ENCODE peak calls at places on chromosome 1, in ten cellular contexts. G is stomach, I is GM23338, T is lung, L is thoracic aorta, F is SK-N-SH, B is mammary epithelial cell, A is kidney, X is adrenal gland, M is psoas muscle. C is an unnamed sample. For H3K36me3, the result is how much of the 10 kb centered on the place peaks cover.

GRCh38 chr1:46137901-46138300 is 5.5 kb upstream of the PIK3R3 start:
- DNase-seq in M (no peak), B (no peak), T (no peak), F (no peak), G (no peak), L (no peak), I (no peak), X (no peak), A (no peak), C (no peak)

GRCh38 chr1:3518256-3518655 is 63.8 kb downstream of the ARHGEF16 start:
- DNase-seq in A (no peak), F (no peak), I (peak), T (no peak), G (no peak), M (no peak), X (no peak), L (no peak), B (no peak), C (no peak)

GRCh38 chr1:220217383-220217988 is 54.8 kb downstream of the RAB3GAP2 start:
- DNase-seq in G (no peak), F (no peak), I (peak), A (no peak), T (no peak), X (no peak), M (no peak), B (no peak), L (no peak), C (no peak)

GRCh38 chr1:70966018-70966638 is 81.5 kb downstream of the PTGER3 start:
- DNase-seq in L (no peak), F (no peak), I (peak), X (no peak), G (no peak), T (no peak), A (no peak), B (peak), M (no peak), C (no peak)

GRCh38 chr1:161127649-161128048 is 4.8 kb downstream of the DEDD start:
- DNase-seq in M (no peak), T (no peak), G (no peak), I (no peak), L (no peak), B (no peak), X (no peak), A (no peak), F (no peak), C (no peak)

GRCh38 chr1:222555992-222556615 is 8.2 kb upstream of the HHIPL2 start:
- DNase-seq in F (no peak), M (no peak), A (no peak), T (no peak), B (no peak), G (no peak), I (no peak), X (no peak), L (no peak), C (no peak)

GRCh38 chr1:125086611-125087010 is 3901.8 kb downstream of the SRGAP2C start:
- DNase-seq in I (no peak), L (no peak), B (no peak), F (no peak), M (no peak), A (peak), T (no peak), X (no peak), G (no peak), C (no peak)

GRCh38 chr1:26275580-26276431 is 4.1 kb upstream of the SH3BGRL3 start:
- DNase-seq in T (peak), M (peak), F (peak), X (peak), B (peak), A (peak), L (peak), I (peak), G (peak), C (peak)

GRCh38 chr1:175839678-175840669 is 96.6 kb upstream of the TNR start:
- DNase-seq in T (no peak), I (no peak), A (no peak), F (peak), B (peak), M (no peak), L (no peak), G (no peak), X (no peak), C (no peak)

GRCh38 chr1:176122282-176122681 is 84.8 kb downstream of the COP1 start:
- DNase-seq in L (no peak), F (no peak), A (no peak), X (no peak), I (no peak), T (no peak), G (no peak), B (no peak), M (no peak), C (no peak)

GRCh38 chr1:7638078-7638477 is 133.0 kb upstream of the VAMP3 start:
- DNase-seq in M (no peak), A (no peak), X (no peak), F (no peak), I (no peak), B (no peak), T (no peak), L (no peak), G (no peak), C (no peak)

GRCh38 chr1:10181154-10181553 is 29.2 kb upstream of the KIF1B start:
- DNase-seq in G (no peak), A (no peak), M (no peak), T (no peak), L (no peak), B (no peak), X (no peak), I (no peak), F (no peak), C (no peak)

GRCh38 chr1:911875-912739 is 11.6 kb upstream of the SAMD11 start:
- DNase-seq in B (no peak), L (peak), M (no peak), I (no peak), G (no peak), A (peak), F (peak), T (no peak), X (peak), C (no peak)

GRCh38 chr1:224061436-224061835 is 52.5 kb upstream of the FBXO28 start:
- DNase-seq in B (no peak), G (no peak), L (no peak), T (no peak), X (no peak), M (no peak), I (no peak), A (no peak), F (peak), C (no peak)

GRCh38 chr1:222557574-222557973 is 9.7 kb upstream of the HHIPL2 start:
- DNase-seq in T (no peak), F (no peak), A (no peak), L (no peak), B (no peak), M (no peak), I (no peak), G (no peak), X (no peak), C (no peak)

GRCh38 chr1:16067127-16067768 is 6.2 kb downstream of the FAM131C start:
- DNase-seq in L (no peak), B (peak), X (peak), T (no peak), G (peak), F (peak), M (no peak), I (peak), A (peak), C (peak)

GRCh38 chr1:190286111-190286510 is 191.6 kb downstream of the BRINP3 start:
- DNase-seq in I (no peak), B (no peak), M (no peak), X (no peak), A (no peak), G (no peak), T (no peak), F (no peak), L (no peak), C (no peak)

GRCh38 chr1:183600136-183600535 is 9.9 kb upstream of the NCF2 start:
- DNase-seq in T (peak), M (no peak), F (no peak), L (no peak), X (peak), G (no peak), I (no peak), A (no peak), B (peak), C (no peak)

GRCh38 chr1:18719786-18720436 is 89.3 kb downstream of the PAX7 start:
- DNase-seq in X (no peak), A (no peak), F (no peak), L (no peak), G (no peak), B (no peak), T (no peak), M (no peak), I (no peak), C (no peak)

GRCh38 chr1:149917590-149918144 is at the start of gene SV2A:
- DNase-seq in A (peak), T (no peak), L (peak), F (peak), I (peak), X (peak), G (peak), B (no peak), M (peak), C (no peak)

GRCh38 chr1:109617291-109617801 is 2.1 kb downstream of the GNAT2 start:
- DNase-seq in B (peak), G (no peak), I (peak), T (no peak), A (no peak), M (no peak), X (peak), F (peak), L (no peak), C (no peak)

GRCh38 chr1:29271724-29272123 is 35.4 kb downstream of the PTPRU start:
- DNase-seq in M (peak), L (no peak), B (peak), G (peak), I (peak), T (peak), X (peak), F (no peak), A (no peak), C (peak)

GRCh38 chr1:182111496-182111895 is 50.0 kb upstream of the ZNF648 start:
- DNase-seq in B (no peak), T (no peak), X (no peak), L (no peak), M (no peak), I (no peak), F (no peak), G (peak), A (no peak), C (no peak)

GRCh38 chr1:183070923-183071618 is 47.9 kb downstream of the LAMC1 start:
- DNase-seq in L (no peak), X (no peak), F (no peak), I (peak), A (no peak), M (no peak), B (peak), G (no peak), T (no peak), C (no peak)

GRCh38 chr1:177567393-177567792 is 396.6 kb downstream of the BRINP2 start:
- DNase-seq in T (no peak), B (peak), M (no peak), G (no peak), L (no peak), I (peak), F (no peak), X (no peak), A (no peak), C (no peak)

GRCh38 chr1:3501856-3502665 is 47.6 kb downstream of the ARHGEF16 start:
- DNase-seq in X (peak), A (peak), G (peak), B (peak), I (peak), T (peak), M (peak), L (no peak), F (peak), C (peak)

GRCh38 chr1:77874804-77875445 is 13.5 kb upstream of the NEXN start:
- DNase-seq in X (no peak), T (no peak), G (no peak), L (no peak), B (peak), M (no peak), I (no peak), F (no peak), A (no peak), C (no peak)

GRCh38 chr1:176789571-176790090 is 326.7 kb downstream of the PAPPA2 start:
- DNase-seq in L (no peak), F (no peak), I (no peak), T (no peak), M (no peak), X (no peak), B (peak), G (no peak), A (no peak), C (no peak)

GRCh38 chr1:112501810-112502641 is 6.7 kb upstream of the WNT2B start:
- DNase-seq in X (peak), L (no peak), G (peak), F (peak), I (peak), A (peak), B (peak), M (peak), T (peak), C (peak)

GRCh38 chr1:3079381-3080093 is 10.5 kb downstream of the PRDM16 start:
- DNase-seq in X (no peak), T (no peak), L (no peak), M (no peak), F (no peak), I (no peak), B (no peak), A (no peak), G (no peak), C (no peak)

GRCh38 chr1:28915036-28915895 is 897 bp downstream of the EPB41 start:
- DNase-seq in B (peak), T (no peak), G (peak), X (peak), A (peak), I (peak), M (no peak), L (no peak), F (peak), C (no peak)

GRCh38 chr1:23337869-23338268 is 6.2 kb downstream of the HNRNPR start:
- DNase-seq in M (no peak), F (no peak), T (no peak), X (no peak), I (no peak), B (no peak), A (no peak), L (no peak), G (no peak), C (no peak)

GRCh38 chr1:185880330-185880729 is 146.1 kb downstream of the HMCN1 start:
- DNase-seq in X (no peak), T (no peak), M (no peak), L (no peak), G (no peak), I (no peak), B (no peak), A (no peak), F (no peak), C (no peak)

GRCh38 chr1:53893999-53894636 is at the start of gene DIO1:
- DNase-seq in L (no peak), T (no peak), F (no peak), X (no peak), I (peak), A (no peak), M (no peak), B (no peak), G (no peak), C (no peak)

GRCh38 chr1:156821801-156822200 is 5.2 kb upstream of the SH2D2A start:
- DNase-seq in F (no peak), T (no peak), I (no peak), L (no peak), A (peak), B (peak), G (no peak), M (no peak), X (no peak), C (no peak)

DNA sequence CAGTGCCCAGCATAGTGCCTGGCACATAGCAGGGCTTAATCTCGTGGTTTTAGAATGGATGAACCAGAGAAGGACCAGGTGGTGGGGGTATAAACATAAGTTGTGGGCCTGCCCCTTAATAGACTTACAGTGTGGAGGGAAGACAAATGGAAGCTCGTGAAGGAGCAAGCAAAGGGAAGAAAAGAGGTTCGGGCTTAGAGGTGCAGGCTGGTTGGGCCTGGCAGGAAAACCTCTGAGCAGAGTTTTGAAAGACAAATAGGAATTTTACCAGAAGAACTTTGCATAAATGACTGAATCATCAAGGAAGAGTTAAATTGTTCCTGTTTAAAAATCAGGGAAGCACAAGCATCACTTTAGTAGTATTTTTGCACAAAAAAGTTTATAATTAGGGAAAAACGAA is 4.5 kb downstream of the RHOU start:
- DNase-seq in I (no peak), A (no peak), M (no peak), T (no peak), G (no peak), F (no peak), B (no peak), X (no peak), L (no peak), C (no peak)
- H3K36me3 ChIP-seq in I (under half), A (under half), M (under half), T (under half), G (half or more), F (under half), B (under half), X (under half), L (under half), C (under half)

GRCh38 chr1:218640213-218640612 is 295.1 kb downstream of the TGFB2 start:
- DNase-seq in T (no peak), X (no peak), B (no peak), A (no peak), F (no peak), G (no peak), L (no peak), I (no peak), M (no peak), C (no peak)

GRCh38 chr1:218643281-218643680 is 298.1 kb downstream of the TGFB2 start:
- DNase-seq in M (no peak), A (no peak), I (no peak), L (no peak), T (no peak), X (no peak), F (no peak), G (no peak), B (no peak), C (no peak)

GRCh38 chr1:218643926-218644325 is 298.8 kb downstream of the TGFB2 start:
- DNase-seq in M (no peak), L (no peak), F (no peak), G (no peak), I (no peak), B (no peak), T (no peak), X (no peak), A (no peak), C (no peak)

GRCh38 chr1:218646288-218646687 is 301.2 kb downstream of the TGFB2 start:
- DNase-seq in L (no peak), B (no peak), M (no peak), G (no peak), X (no peak), F (no peak), I (no peak), A (no peak), T (no peak), C (no peak)

GRCh38 chr1:218642033-218642954 is 297.2 kb downstream of the TGFB2 start:
- DNase-seq in B (no peak), I (no peak), G (no peak), T (no peak), F (no peak), A (no peak), L (no peak), X (no peak), M (no peak), C (no peak)
- H3K27ac ChIP-seq in B (no peak), I (no peak), G (no peak), T (no peak), F (no peak), A (no peak), L (no peak), X (no peak), M (no peak), C (no peak)

GRCh38 chr1:65334081-65334480 is 24.7 kb downstream of the DNAJC6 start:
- DNase-seq in M (no peak), I (no peak), T (no peak), X (no peak), A (no peak), L (no peak), F (no peak), G (no peak), B (no peak), C (no peak)

GRCh38 chr1:65344171-65344570 is 34.8 kb downstream of the DNAJC6 start:
- DNase-seq in T (no peak), G (no peak), M (no peak), F (no peak), A (no peak), L (no peak), X (no peak), B (peak), I (no peak), C (no peak)

GRCh38 chr1:65343286-65343685 is 33.9 kb downstream of the DNAJC6 start:
- DNase-seq in F (no peak), B (peak), A (no peak), X (no peak), M (no peak), I (no peak), G (no peak), L (no peak), T (no peak), C (no peak)

DNA sequence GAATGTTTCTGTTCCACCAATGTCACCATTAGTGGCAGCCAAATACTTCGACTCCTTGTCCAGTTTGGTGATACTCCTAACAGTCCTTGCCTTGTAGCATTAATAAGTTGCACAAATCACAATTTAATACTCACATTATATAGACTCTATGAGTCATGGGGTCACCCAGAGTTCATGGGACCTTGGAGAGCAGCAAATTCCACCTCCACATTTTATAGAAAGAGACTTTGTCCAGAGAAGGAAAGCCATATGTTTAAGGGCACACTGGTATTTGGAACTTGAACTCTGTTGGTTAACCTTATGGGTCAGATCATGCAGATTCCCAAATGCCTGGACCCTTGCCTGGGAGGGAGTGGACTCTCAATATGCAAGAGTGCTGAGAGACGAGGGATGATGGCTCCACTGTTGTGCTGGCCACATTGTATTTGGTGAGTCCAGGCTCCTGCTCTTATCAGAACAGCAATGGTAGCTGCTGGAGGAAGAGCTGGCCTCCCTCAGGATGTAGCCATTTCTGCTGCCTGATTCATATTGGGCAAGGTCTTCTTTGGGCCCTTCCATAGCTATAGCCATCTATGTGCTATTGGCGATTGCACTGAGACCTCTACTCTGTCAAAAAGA is 30.6 kb downstream of the DNAJC6 start:
- DNase-seq in L (no peak), B (peak), A (no peak), X (no peak), I (no peak), G (no peak), M (no peak), F (no peak), T (no peak), C (no peak)
- TF ChIP-seq CTCF in L (no peak), B (no peak), A (no peak), X (no peak), I (no peak), G (no peak), M (no peak), F (no peak), T (no peak), C (no peak)

DNA sequence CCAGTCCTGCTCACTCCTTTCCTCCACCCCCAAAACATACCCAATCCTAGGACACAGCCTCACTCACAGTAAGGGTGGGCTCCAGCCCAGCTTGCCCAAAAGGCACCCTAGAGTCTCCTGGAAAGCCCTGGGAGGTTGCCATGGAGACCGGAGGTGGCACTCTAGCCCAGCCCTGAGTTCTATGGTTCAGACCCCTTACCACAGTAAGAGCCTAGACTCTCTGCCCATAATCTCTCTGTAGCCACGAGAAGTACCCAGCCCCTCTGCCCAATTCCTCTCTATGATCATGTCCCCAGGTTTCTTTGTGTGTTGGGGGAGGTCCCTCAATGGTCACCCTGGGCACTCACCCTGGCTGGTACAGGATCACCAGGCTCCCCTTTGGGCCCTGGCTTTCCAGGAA is 14.4 kb downstream of the COL16A1 start:
- DNase-seq in X (no peak), M (no peak), L (no peak), A (peak), G (no peak), F (no peak), T (no peak), I (no peak), B (no peak), C (no peak)
- H3K36me3 ChIP-seq in X (under half), M (under half), L (half or more), A (under half), G (under half), F (under half), T (under half), I (under half), B (under half), C (under half)

GRCh38 chr1:12245733-12246132 is 15.9 kb downstream of the VPS13D start:
- DNase-seq in X (no peak), L (no peak), M (no peak), T (no peak), G (no peak), A (no peak), F (no peak), I (no peak), B (no peak), C (no peak)
- H3K27ac ChIP-seq in X (no peak), L (peak), M (no peak), T (no peak), G (no peak), A (no peak), F (no peak), I (no peak), B (no peak), C (no peak)

GRCh38 chr1:197304626-197305200 is 36.7 kb downstream of the CRB1 start:
- DNase-seq in X (no peak), I (no peak), A (no peak), B (no peak), F (no peak), M (no peak), T (no peak), G (no peak), L (no peak), C (no peak)
- TF ChIP-seq CTCF in X (no peak), I (no peak), A (no peak), B (no peak), F (no peak), M (no peak), T (no peak), G (no peak), L (no peak), C (no peak)

C was measured in left ventricle myocardium inferior.